ENCODE peak calls at places on chromosomes 7 and 10, in seven cellular contexts. I is A549, S is colonic mucosa, J is mesothelial cell of epicardium, P is Calu3, C is mucosa of descending colon, V is tibial artery. X is an unnamed sample.

GRCh38 chr10:49050338-49050737 is 65.0 kb downstream of the VSTM4 start:
- DNase-seq in I (no peak), S (no peak), J (no peak), P (no peak), C (no peak), V (no peak), X (no peak)

GRCh38 chr7:51315393-51316261 is 982 bp downstream of the COBL start:
- DNase-seq in I (peak; percentile 60), S (peak; percentile 78), J (peak; percentile 54), P (peak; percentile 88), C (peak; percentile 74), V (no peak), X (no peak)

GRCh38 chr10:123741146-123741545 is 75.0 kb downstream of the GPR26 start:
- DNase-seq in I (no peak), S (no peak), J (no peak), P (no peak), C (no peak), V (no peak), X (no peak)

GRCh38 chr7:111486472-111487142 is 75.7 kb downstream of the IMMP2L start:
- DNase-seq in I (peak; percentile 74), S (no peak), J (no peak), P (peak; percentile 27), C (peak; percentile 37), V (no peak), X (no peak)

GRCh38 chr10:76668013-76668370 is 969.6 kb downstream of the KCNMA1 start:
- DNase-seq in I (no peak), S (no peak), J (no peak), P (no peak), C (no peak), V (no peak), X (no peak)

GRCh38 chr10:5449823-5450222 is 37.5 kb downstream of the NET1 start:
- DNase-seq in I (peak; percentile 40), S (no peak), J (no peak), P (peak; percentile 29), C (no peak), V (no peak), X (no peak)

GRCh38 chr10:44966129-44966815 is 6.7 kb downstream of the RASSF4 start:
- DNase-seq in I (no peak), S (peak; percentile 15), J (peak; percentile 11), P (no peak), C (no peak), V (peak; percentile 33), X (no peak)

GRCh38 chr7:118195837-118196474 is 12.0 kb downstream of the LSM8 start:
- DNase-seq in I (peak; percentile 68), S (peak; percentile 67), J (no peak), P (peak; percentile 63), C (peak; percentile 88), V (no peak), X (no peak)

GRCh38 chr7:134625571-134625970 is 21.1 kb upstream of the BPGM start:
- DNase-seq in I (no peak), S (no peak), J (no peak), P (no peak), C (no peak), V (no peak), X (no peak)

GRCh38 chr7:27689045-27689877 is 26.6 kb upstream of the HIBADH start:
- DNase-seq in I (peak; percentile 45), S (peak; percentile 25), J (no peak), P (peak; percentile 69), C (peak; percentile 50), V (no peak), X (no peak)

GRCh38 chr7:115478426-115478825 is 552.1 kb downstream of the TFEC start:
- DNase-seq in I (no peak), S (no peak), J (no peak), P (no peak), C (no peak), V (no peak), X (no peak)

GRCh38 chr10:14074062-14074884 is 256.5 kb downstream of the FRMD4A start:
- DNase-seq in I (peak; percentile 81), S (peak; percentile 67), J (peak; percentile 82), P (peak; percentile 88), C (peak; percentile 58), V (peak; percentile 93), X (no peak)

GRCh38 chr10:95475003-95475383 is 86.2 kb downstream of the SORBS1 start:
- DNase-seq in I (no peak), S (no peak), J (no peak), P (no peak), C (no peak), V (no peak), X (no peak)

GRCh38 chr7:98174334-98175259 is 36.6 kb upstream of the BHLHA15 start:
- DNase-seq in I (no peak), S (no peak), J (no peak), P (no peak), C (no peak), V (no peak), X (no peak)

GRCh38 chr7:46446151-46446550 is 525.1 kb upstream of the IGFBP3 start:
- DNase-seq in I (no peak), S (no peak), J (no peak), P (no peak), C (no peak), V (no peak), X (no peak)

GRCh38 chr7:46444266-46444665 is 523.2 kb upstream of the IGFBP3 start:
- DNase-seq in I (peak; percentile 23), S (no peak), J (no peak), P (no peak), C (no peak), V (no peak), X (no peak)

DNA sequence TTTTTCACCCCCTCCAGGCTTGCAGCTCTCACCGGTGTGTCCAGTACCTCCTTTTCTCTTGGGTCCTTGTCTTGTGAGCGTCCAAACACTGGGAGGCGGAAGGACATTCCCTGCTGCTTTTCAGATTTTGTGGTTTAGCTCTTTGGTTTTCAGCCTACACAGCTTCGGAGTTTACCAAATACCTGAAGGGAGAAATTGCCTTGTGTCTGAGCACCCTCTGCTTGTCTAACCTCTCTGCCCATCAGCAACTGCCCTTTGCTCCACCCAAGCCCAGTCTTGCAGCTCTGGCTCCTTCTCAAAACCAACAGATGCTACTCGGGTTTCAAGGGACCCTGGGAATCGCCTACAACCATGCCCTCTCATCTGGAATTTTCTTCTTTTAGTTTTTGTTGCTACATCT is 519.1 kb upstream of the IGFBP3 start:
- DNase-seq in I (no peak), S (no peak), J (no peak), P (no peak), C (no peak), V (no peak), X (no peak)
- TF ChIP-seq CTCF in I (no peak), S (no peak), J (no peak), P (no peak), C (no peak), V (no peak), X (no peak)

DNA sequence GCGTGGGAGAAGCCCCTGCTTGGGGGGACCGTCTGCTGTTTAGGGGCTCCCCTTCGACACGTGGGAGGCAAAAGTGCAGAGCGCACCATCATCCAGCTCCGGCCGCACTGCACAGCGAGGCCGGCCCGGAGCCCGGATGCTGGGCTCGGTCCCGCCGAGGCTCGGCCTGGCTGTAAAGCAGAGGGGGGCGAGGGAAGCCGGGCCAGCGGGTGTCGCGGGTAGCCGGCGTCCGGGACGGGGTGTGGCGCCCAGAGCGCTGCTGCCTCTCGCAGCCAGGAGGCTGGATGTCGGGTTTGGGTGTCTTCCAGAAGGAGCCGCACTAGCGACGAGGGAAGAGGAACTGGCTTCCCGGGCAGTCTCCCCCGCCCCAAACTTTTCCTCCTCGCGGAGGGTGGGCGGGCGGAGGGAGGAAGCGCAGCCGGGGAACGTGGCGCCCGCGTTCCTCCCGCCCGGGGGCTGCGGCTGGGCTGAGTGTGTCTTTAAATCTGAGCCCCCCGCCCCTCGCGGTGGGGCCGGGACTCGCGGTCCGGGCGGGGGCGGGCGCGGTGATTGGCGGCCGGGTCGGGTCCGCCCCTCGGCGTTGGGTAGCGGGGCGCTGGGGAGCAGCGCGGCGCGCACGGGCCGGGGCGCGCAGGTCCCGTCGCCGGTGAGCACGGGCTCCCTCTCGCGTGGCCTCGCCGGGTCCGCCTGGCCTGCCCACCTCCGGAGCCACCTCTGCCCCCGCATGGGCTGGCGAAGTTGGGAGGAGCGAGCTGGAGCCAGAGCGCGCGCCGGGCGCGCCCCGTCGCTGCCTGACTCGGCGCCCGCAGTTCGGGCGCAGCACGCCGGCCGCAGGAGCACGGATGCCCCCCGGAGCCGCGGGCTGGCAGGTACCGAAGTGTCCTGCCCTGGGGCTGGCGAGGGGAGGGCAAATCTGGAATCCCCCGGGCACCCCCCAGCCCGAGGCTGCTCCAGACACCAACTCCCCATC is at the start of gene PALD1:
- DNase-seq in I (peak; percentile 61), S (peak; percentile 64), J (peak; percentile 70), P (peak; percentile 51), C (peak; percentile 51), V (peak; percentile 88), X (peak; percentile 41)
- TF ChIP-seq CTCF in I (no peak), S (no peak), J (no peak), P (no peak), C (no peak), V (peak; percentile 45), X (no peak)

DNA sequence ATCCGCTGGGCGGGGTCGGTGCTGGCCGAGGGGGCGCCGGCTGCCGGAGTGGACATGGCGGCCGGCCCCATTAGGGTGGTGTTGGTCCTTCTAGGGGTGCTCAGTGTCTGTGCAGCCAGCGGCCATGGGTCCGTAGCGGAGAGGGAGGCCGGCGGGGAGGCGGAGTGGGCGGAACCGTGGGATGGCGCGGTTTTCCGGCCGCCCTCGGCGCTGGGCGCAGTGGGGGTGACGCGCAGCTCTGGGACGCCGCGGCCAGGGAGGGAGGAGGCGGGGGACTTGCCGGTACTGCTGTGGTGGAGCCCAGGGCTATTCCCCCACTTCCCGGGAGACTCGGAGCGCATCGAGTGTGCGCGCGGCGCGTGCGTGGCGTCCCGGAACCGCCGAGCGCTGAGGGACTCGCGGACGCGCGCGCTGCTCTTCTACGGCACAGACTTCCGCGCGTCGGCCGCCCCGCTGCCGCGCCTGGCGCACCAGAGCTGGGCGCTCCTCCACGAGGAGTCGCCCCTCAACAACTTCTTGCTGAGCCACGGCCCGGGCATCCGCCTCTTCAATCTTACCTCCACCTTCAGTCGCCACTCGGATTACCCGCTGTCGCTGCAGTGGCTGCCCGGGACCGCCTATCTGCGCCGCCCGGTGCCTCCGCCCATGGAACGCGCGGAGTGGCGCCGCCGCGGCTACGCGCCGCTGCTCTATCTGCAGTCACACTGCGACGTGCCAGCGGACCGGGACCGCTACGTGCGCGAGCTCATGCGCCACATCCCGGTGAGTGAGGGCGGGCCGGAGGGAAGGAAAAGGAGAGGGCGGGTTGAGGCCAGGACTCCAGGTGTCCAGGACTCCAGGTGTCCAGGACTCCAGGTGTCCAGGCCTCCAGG is 9.3 kb upstream of the CHCHD1 start:
- DNase-seq in I (peak; percentile 79), S (peak; percentile 87), J (peak; percentile 74), P (peak; percentile 82), C (peak; percentile 82), V (peak; percentile 94), X (peak; percentile 80)
- TF ChIP-seq CTCF in I (no peak), S (no peak), J (no peak), P (no peak), C (peak; percentile 21), V (peak; percentile 10), X (no peak)

GRCh38 chr10:11357361-11357760 is 254.1 kb downstream of the USP6NL start:
- DNase-seq in I (no peak), S (no peak), J (no peak), P (no peak), C (no peak), V (peak; percentile 16), X (no peak)

GRCh38 chr10:11354823-11355222 is 256.6 kb downstream of the USP6NL start:
- DNase-seq in I (no peak), S (no peak), J (no peak), P (no peak), C (no peak), V (no peak), X (no peak)

GRCh38 chr10:11358046-11358445 is 253.4 kb downstream of the USP6NL start:
- DNase-seq in I (no peak), S (no peak), J (no peak), P (no peak), C (no peak), V (no peak), X (no peak)

GRCh38 chr10:11353229-11353896 is 258.1 kb downstream of the USP6NL start:
- DNase-seq in I (no peak), S (no peak), J (no peak), P (no peak), C (no peak), V (no peak), X (no peak)

GRCh38 chr10:11355625-11356024 is 255.8 kb downstream of the USP6NL start:
- DNase-seq in I (no peak), S (no peak), J (no peak), P (no peak), C (no peak), V (peak; percentile 29), X (no peak)
- TF ChIP-seq CTCF in I (no peak), S (no peak), J (no peak), P (no peak), C (no peak), V (no peak), X (no peak)